ENCODE peak calls at places on chromosome 10, in ten cellular contexts. Y, G, U, H, I, J, X, M, O and D are unnamed samples.

GRCh38 chr10:122459586-122460273 is 1.6 kb upstream of the HTRA1 start:
- DNase-seq in Y (no peak), G (no peak), U (no peak), H (no peak), I (no peak), J (peak), X (no peak), M (peak), O (no peak), D (no peak)

GRCh38 chr10:124691448-124692435 is 52.4 kb downstream of the FAM53B start:
- DNase-seq in Y (no peak), G (no peak), U (peak), H (no peak), I (no peak), J (no peak), X (no peak), M (no peak), O (no peak), D (no peak)

GRCh38 chr10:21309427-21309826 is 216.1 kb downstream of the SKIDA1 start:
- DNase-seq in Y (no peak), G (no peak), U (no peak), H (no peak), I (no peak), J (no peak), X (no peak), M (no peak), O (no peak), D (no peak)

GRCh38 chr10:124961248-124961570 is 19.3 kb downstream of the ZRANB1 start:
- DNase-seq in Y (no peak), G (no peak), U (no peak), H (no peak), I (no peak), J (no peak), X (no peak), M (peak), O (no peak), D (no peak)

GRCh38 chr10:124474502-124475070 is 13.0 kb downstream of the LHPP start:
- DNase-seq in Y (no peak), G (peak), U (peak), H (no peak), I (no peak), J (no peak), X (no peak), M (no peak), O (no peak), D (no peak)

GRCh38 chr10:97889461-97890265 is 40.0 kb downstream of the GOLGA7B start:
- DNase-seq in Y (peak), G (no peak), U (peak), H (no peak), I (no peak), J (peak), X (no peak), M (peak), O (no peak), D (peak)

GRCh38 chr10:22230331-22230833 is 12.6 kb upstream of the EBLN1 start:
- DNase-seq in Y (peak), G (peak), U (peak), H (no peak), I (no peak), J (peak), X (peak), M (peak), O (peak), D (no peak)

GRCh38 chr10:72688208-72688651 is 3.7 kb upstream of the MCU start:
- DNase-seq in Y (peak), G (no peak), U (no peak), H (no peak), I (no peak), J (peak), X (no peak), M (peak), O (no peak), D (peak)

GRCh38 chr10:121823993-121824463 is 103.8 kb downstream of the ATE1 start:
- DNase-seq in Y (peak), G (peak), U (peak), H (no peak), I (no peak), J (peak), X (no peak), M (peak), O (peak), D (peak)

GRCh38 chr10:101323495-101323894 is 30.5 kb upstream of the BTRC start:
- DNase-seq in Y (no peak), G (no peak), U (peak), H (no peak), I (no peak), J (no peak), X (no peak), M (no peak), O (no peak), D (no peak)

GRCh38 chr10:50511512-50512213 is 112.1 kb downstream of the SGMS1 start:
- DNase-seq in Y (peak), G (no peak), U (no peak), H (no peak), I (no peak), J (no peak), X (no peak), M (peak), O (no peak), D (no peak)

GRCh38 chr10:129191848-129192247 is 275.2 kb upstream of the MGMT start:
- DNase-seq in Y (no peak), G (no peak), U (no peak), H (no peak), I (no peak), J (peak), X (no peak), M (no peak), O (no peak), D (no peak)

GRCh38 chr10:79379512-79380124 is 32.3 kb downstream of the PPIF start:
- DNase-seq in Y (no peak), G (no peak), U (no peak), H (no peak), I (no peak), J (peak), X (peak), M (peak), O (no peak), D (no peak)

GRCh38 chr10:111076682-111077661 is at the start of gene ADRA2A:
- DNase-seq in Y (peak), G (peak), U (peak), H (peak), I (no peak), J (peak), X (no peak), M (peak), O (no peak), D (no peak)

GRCh38 chr10:103839867-103840746 is 15.3 kb downstream of the SH3PXD2A start:
- DNase-seq in Y (peak), G (no peak), U (peak), H (no peak), I (no peak), J (no peak), X (no peak), M (no peak), O (no peak), D (no peak)

GRCh38 chr10:110137142-110137545 is 70.3 kb upstream of the MXI1 start:
- DNase-seq in Y (peak), G (peak), U (peak), H (no peak), I (no peak), J (peak), X (no peak), M (peak), O (peak), D (peak)

GRCh38 chr10:93030409-93030808 is 30.2 kb upstream of the CYP26C1 start:
- DNase-seq in Y (peak), G (no peak), U (no peak), H (no peak), I (no peak), J (peak), X (no peak), M (peak), O (no peak), D (peak)

GRCh38 chr10:129766611-129767550 is 197.2 kb downstream of the EBF3 start:
- DNase-seq in Y (no peak), G (no peak), U (no peak), H (no peak), I (no peak), J (no peak), X (peak), M (no peak), O (no peak), D (no peak)

GRCh38 chr10:47238331-47239095 is 61.5 kb upstream of the GDF10 start:
- DNase-seq in Y (no peak), G (no peak), U (no peak), H (no peak), I (no peak), J (no peak), X (no peak), M (no peak), O (no peak), D (no peak)

GRCh38 chr10:5551531-5552375 is 27.0 kb downstream of the CALML3 start:
- DNase-seq in Y (no peak), G (no peak), U (no peak), H (peak), I (no peak), J (no peak), X (peak), M (no peak), O (peak), D (no peak)

GRCh38 chr10:73591935-73592699 is 975 bp upstream of the USP54 start:
- DNase-seq in Y (peak), G (peak), U (peak), H (no peak), I (no peak), J (peak), X (no peak), M (no peak), O (peak), D (no peak)

GRCh38 chr10:43965033-43965917 is 316.6 kb upstream of the ZNF32 start:
- DNase-seq in Y (peak), G (peak), U (no peak), H (no peak), I (no peak), J (peak), X (peak), M (peak), O (no peak), D (peak)

GRCh38 chr10:42975005-42975493 is 101.8 kb upstream of the RET start:
- DNase-seq in Y (no peak), G (no peak), U (no peak), H (no peak), I (peak), J (no peak), X (no peak), M (no peak), O (no peak), D (no peak)

GRCh38 chr10:127527891-127528290 is 21.2 kb upstream of the NPS start:
- DNase-seq in Y (no peak), G (no peak), U (no peak), H (no peak), I (no peak), J (no peak), X (no peak), M (no peak), O (no peak), D (no peak)

GRCh38 chr10:50653142-50653541 is 29.4 kb upstream of the SGMS1 start:
- DNase-seq in Y (peak), G (peak), U (peak), H (no peak), I (no peak), J (peak), X (peak), M (peak), O (peak), D (peak)

GRCh38 chr10:122163182-122164027 is 107.7 kb upstream of the BTBD16 start:
- DNase-seq in Y (peak), G (no peak), U (peak), H (no peak), I (no peak), J (peak), X (no peak), M (peak), O (no peak), D (no peak)

GRCh38 chr10:122461367-122461728 is at the start of gene HTRA1:
- DNase-seq in Y (peak), G (no peak), U (peak), H (no peak), I (no peak), J (peak), X (no peak), M (peak), O (no peak), D (peak)